ENCODE peak calls at places on chromosomes 16 and 17, in six cellular contexts. F, U, C, J, Y and A are unnamed samples.

GRCh38 chr17:7336240-7337175 is at the start of gene ACAP1:
- DNase-seq in J (no peak), F (peak), U (no peak), C (no peak), Y (peak), A (no peak)

GRCh38 chr17:3788200-3788599 is 12.8 kb downstream of the ITGAE start:
- DNase-seq in C (no peak), J (no peak), U (no peak), Y (peak), F (peak), A (no peak)

GRCh38 chr17:2071421-2072281 is 16.7 kb downstream of the HIC1 start:
- DNase-seq in C (peak), Y (no peak), F (peak), J (no peak), U (peak), A (peak)

GRCh38 chr16:56994311-56994710 is 5.0 kb downstream of the NLRC5 start:
- DNase-seq in C (no peak), F (no peak), Y (peak), J (no peak), U (no peak), A (no peak)

GRCh38 chr16:23509763-23510153 is 536 bp downstream of the GGA2 start:
- DNase-seq in F (peak), J (no peak), Y (peak), U (peak), C (peak), A (no peak)

GRCh38 chr17:46770818-46771600 is 47.5 kb downstream of the WNT3 start:
- DNase-seq in C (peak), U (peak), Y (peak), F (peak), J (peak), A (no peak)

GRCh38 chr17:61159415-61159814 is 240.2 kb upstream of the TBX2 start:
- DNase-seq in F (no peak), J (no peak), C (peak), Y (no peak), U (no peak), A (no peak)

GRCh38 chr17:71530227-71530626 is 590.6 kb upstream of the SOX9 start:
- DNase-seq in Y (no peak), J (no peak), U (no peak), C (no peak), F (no peak), A (no peak)

DNA sequence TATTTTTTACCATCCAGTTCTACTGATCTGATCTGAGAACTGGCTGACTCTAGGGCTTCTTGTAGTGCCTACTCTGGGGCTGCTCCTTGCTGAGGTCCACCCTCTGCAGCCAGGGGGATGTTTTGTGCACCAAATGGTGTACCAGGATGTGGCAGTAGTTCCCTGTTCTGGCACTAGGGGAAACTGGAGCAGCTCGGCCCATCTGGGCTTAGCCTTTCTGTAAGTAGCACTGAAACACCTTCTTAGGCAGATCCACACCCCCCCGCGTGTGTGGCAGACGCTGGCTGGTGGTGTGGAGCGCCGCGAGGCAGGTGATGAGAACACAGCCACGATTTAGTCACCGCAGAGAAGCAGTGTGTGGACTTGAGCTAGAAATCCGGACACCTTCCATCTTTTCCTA is 17.0 kb downstream of the DUSP14 start:
- DNase-seq in J (peak), Y (no peak), U (no peak), C (peak), F (no peak), A (no peak)
- H3K27ac ChIP-seq in J (peak), Y (no peak), U (no peak), C (no peak), F (no peak), A (no peak)

DNA sequence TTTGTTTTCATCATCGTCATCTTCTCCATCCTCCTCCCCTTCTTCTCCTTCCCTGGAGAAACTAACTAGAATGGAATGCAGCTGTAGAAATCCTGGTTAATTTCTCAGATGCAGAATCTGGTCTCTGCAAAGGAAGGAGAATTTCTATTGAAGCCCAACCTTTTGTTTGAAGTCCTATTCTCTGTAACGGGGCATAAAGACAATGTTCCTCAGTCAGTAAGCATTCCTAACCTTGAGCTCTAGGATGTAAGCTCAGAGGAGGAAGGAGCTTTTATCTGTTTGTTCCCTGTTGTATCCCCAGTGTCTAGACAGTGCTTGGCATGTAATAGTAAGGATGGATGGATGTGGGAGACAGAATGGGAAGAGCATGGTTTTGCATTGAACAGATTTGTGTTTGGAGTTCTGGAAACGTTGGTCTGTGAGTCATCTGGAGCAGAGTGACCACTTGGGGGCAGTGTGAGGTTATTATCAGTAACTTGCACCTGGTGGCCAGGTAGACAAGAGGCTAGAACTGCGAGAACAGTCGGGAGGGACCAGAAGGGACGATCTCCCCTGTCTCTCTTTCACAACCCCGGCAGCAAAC is 363.7 kb downstream of the SNX29 start:
- DNase-seq in Y (peak), F (no peak), C (peak), J (peak), U (peak), A (no peak)
- TF ChIP-seq CTCF in Y (no peak), F (peak), C (peak), J (peak), U (peak), A (peak)

DNA sequence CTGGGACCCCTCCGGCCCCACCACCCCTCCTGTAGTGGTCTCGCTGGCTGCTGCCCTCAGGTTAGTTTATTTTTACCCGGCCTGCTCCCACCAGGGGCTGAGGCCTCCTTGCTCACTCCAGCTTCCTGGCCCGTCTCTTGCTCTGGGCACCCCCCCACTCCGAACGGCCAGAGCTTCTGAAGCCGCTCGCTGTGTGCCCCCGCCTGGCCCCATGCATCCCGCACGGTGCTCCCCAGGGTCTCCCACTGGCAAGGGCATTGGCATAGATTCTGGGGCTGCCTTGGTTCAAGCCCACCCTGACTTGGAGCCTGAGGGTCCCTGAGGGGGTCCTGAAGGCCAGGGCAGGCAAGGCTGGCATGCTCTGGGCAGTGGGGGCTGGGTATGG is 186.4 kb downstream of the SEC14L1 start:
- DNase-seq in F (peak), C (no peak), U (no peak), Y (peak), J (no peak), A (no peak)
- H3K4me3 ChIP-seq in F (no peak), C (no peak), U (no peak), Y (no peak), J (no peak), A (no peak)

GRCh38 chr17:49523196-49523595 is 28.1 kb downstream of the NGFR start:
- DNase-seq in Y (peak), U (no peak), F (no peak), C (no peak), J (no peak), A (no peak)
- H3K27ac ChIP-seq in Y (no peak), U (no peak), F (no peak), C (no peak), J (no peak), A (no peak)

GRCh38 chr17:72587156-72587555 is 466.3 kb downstream of the SOX9 start:
- DNase-seq in U (no peak), F (no peak), C (no peak), Y (no peak), J (no peak), A (no peak)

GRCh38 chr17:72588961-72589360 is 468.1 kb downstream of the SOX9 start:
- DNase-seq in U (no peak), C (peak), J (peak), F (peak), Y (peak), A (no peak)

GRCh38 chr17:72588561-72588960 is 467.7 kb downstream of the SOX9 start:
- DNase-seq in J (no peak), F (no peak), Y (no peak), C (peak), U (no peak), A (no peak)

GRCh38 chr17:72590382-72590781 is 469.6 kb downstream of the SOX9 start:
- DNase-seq in Y (no peak), F (no peak), U (no peak), C (peak), J (peak), A (no peak)

GRCh38 chr17:72587773-72588511 is 467.1 kb downstream of the SOX9 start:
- DNase-seq in U (no peak), Y (no peak), F (no peak), J (no peak), C (peak), A (no peak)
- TF ChIP-seq CTCF in U (no peak), Y (no peak), F (no peak), J (no peak), C (no peak), A (peak)